ENCODE peak calls at places on chromosomes 3 and 15, in seven cellular contexts. S is H1, U is IMR-90, G is neuronal stem cell, K is H9, L is trophoblast cell, W is mesenchymal stem cell. X is an unnamed sample.

GRCh38 chr3:6516143-6516542 is 344.8 kb upstream of the GRM7 start:
- DNase-seq in S (no peak), G (no peak), W (no peak), K (no peak), L (no peak), U (no peak), X (peak; percentile 54)

GRCh38 chr15:58495836-58496501 is 64.2 kb downstream of the LIPC start:
- DNase-seq in S (no peak), W (no peak), G (no peak), K (no peak), U (peak; percentile 19), L (no peak), X (peak; percentile 16)

GRCh38 chr15:41961014-41961518 is 11.3 kb downstream of the EHD4 start:
- DNase-seq in U (no peak), L (no peak), K (no peak), G (no peak), W (no peak), S (no peak), X (no peak)

GRCh38 chr3:115211810-115212492 is 64.9 kb upstream of the ZBTB20 start:
- DNase-seq in L (no peak), S (no peak), G (no peak), U (no peak), W (no peak), K (no peak), X (no peak)

GRCh38 chr3:30952786-30953185 is 58.3 kb upstream of the GADL1 start:
- DNase-seq in G (no peak), K (no peak), W (no peak), S (no peak), U (no peak), L (peak; percentile 16), X (no peak)

GRCh38 chr3:125310623-125311076 is 64.5 kb downstream of the ZNF148 start:
- DNase-seq in G (no peak), L (peak; percentile 43), S (no peak), W (no peak), K (no peak), U (no peak), X (peak; percentile 2)

GRCh38 chr3:176512037-176512436 is 685.2 kb downstream of the TBL1XR1 start:
- DNase-seq in L (no peak), U (no peak), G (no peak), S (no peak), K (no peak), W (no peak), X (no peak)

GRCh38 chr3:56019490-56019889 is 448.8 kb downstream of the ERC2 start:
- DNase-seq in K (no peak), G (no peak), S (no peak), L (no peak), W (peak; percentile 12), U (no peak), X (no peak)

GRCh38 chr3:17686613-17687012 is 55.8 kb downstream of the TBC1D5 start:
- DNase-seq in G (no peak), U (no peak), S (no peak), L (peak; percentile 42), K (no peak), W (peak; percentile 41), X (peak; percentile 65)

GRCh38 chr3:17552351-17552750 is 190.1 kb downstream of the TBC1D5 start:
- DNase-seq in G (no peak), S (no peak), W (no peak), K (no peak), L (no peak), U (no peak), X (no peak)

GRCh38 chr15:33547876-33548275 is 237.1 kb downstream of the RYR3 start:
- DNase-seq in S (peak; percentile 77), G (peak; percentile 58), K (peak; percentile 84), L (peak; percentile 66), U (peak; percentile 55), W (peak; percentile 1), X (peak; percentile 89)

GRCh38 chr15:40769310-40770146 is at the start of gene C15orf62:
- DNase-seq in W (no peak), K (no peak), G (no peak), S (no peak), U (peak; percentile 31), L (no peak), X (no peak)

GRCh38 chr15:31853370-31853769 is 176.9 kb upstream of the CHRNA7 start:
- DNase-seq in W (no peak), S (no peak), K (no peak), U (no peak), G (no peak), L (no peak), X (no peak)

GRCh38 chr3:188241883-188242282 is 87.9 kb downstream of the LPP start:
- DNase-seq in K (no peak), L (no peak), G (no peak), U (no peak), S (no peak), W (no peak), X (no peak)

GRCh38 chr3:151109401-151109800 is 23.9 kb downstream of the MED12L start:
- DNase-seq in L (no peak), K (no peak), W (no peak), S (no peak), U (no peak), G (no peak), X (no peak)

GRCh38 chr3:42063886-42064285 is 27.3 kb upstream of the TRAK1 start:
- DNase-seq in L (peak; percentile 93), U (peak; percentile 79), S (no peak), G (no peak), W (peak; percentile 68), K (no peak), X (no peak)

GRCh38 chr3:99845999-99846398 is 28.3 kb downstream of the CMSS1 start:
- DNase-seq in W (no peak), G (no peak), S (no peak), L (no peak), K (no peak), U (no peak), X (peak; percentile 42)

GRCh38 chr3:16687206-16687605 is 82.0 kb upstream of the DAZL start:
- DNase-seq in G (no peak), U (no peak), L (no peak), W (no peak), S (no peak), K (no peak), X (no peak)

GRCh38 chr15:49145651-49146609 is 9.5 kb downstream of the COPS2 start:
- DNase-seq in W (peak; percentile 71), L (peak; percentile 86), G (peak; percentile 46), U (peak; percentile 73), S (no peak), K (no peak), X (peak; percentile 62)

GRCh38 chr15:91456251-91456718 is 356.2 kb downstream of the SV2B start:
- DNase-seq in W (no peak), K (no peak), L (peak; percentile 7), S (no peak), G (no peak), U (peak; percentile 87), X (peak; percentile 81)

GRCh38 chr3:118713502-118714207 is 321.0 kb downstream of the IGSF11 start:
- DNase-seq in U (no peak), K (no peak), L (no peak), G (no peak), S (no peak), W (no peak), X (no peak)

GRCh38 chr15:31398677-31399260 is 72.1 kb downstream of the KLF13 start:
- DNase-seq in S (no peak), G (no peak), U (no peak), L (no peak), W (no peak), K (peak; percentile 28), X (no peak)

GRCh38 chr15:31973197-31973596 is 57.1 kb upstream of the CHRNA7 start:
- DNase-seq in U (no peak), G (no peak), W (no peak), L (no peak), S (no peak), K (no peak), X (no peak)

GRCh38 chr3:123749716-123750115 is 134.4 kb downstream of the MYLK start:
- DNase-seq in L (peak; percentile 83), G (no peak), W (peak; percentile 93), S (peak; percentile 24), K (no peak), U (peak; percentile 95), X (no peak)
- H3K9ac ChIP-seq in L (no peak overlapping the region), G (no peak overlapping the region), W (peak overlapping the region; percentile 70), S (no peak overlapping the region), K (no peak overlapping the region), U (peak overlapping the region; percentile 65), X (no peak overlapping the region)

DNA sequence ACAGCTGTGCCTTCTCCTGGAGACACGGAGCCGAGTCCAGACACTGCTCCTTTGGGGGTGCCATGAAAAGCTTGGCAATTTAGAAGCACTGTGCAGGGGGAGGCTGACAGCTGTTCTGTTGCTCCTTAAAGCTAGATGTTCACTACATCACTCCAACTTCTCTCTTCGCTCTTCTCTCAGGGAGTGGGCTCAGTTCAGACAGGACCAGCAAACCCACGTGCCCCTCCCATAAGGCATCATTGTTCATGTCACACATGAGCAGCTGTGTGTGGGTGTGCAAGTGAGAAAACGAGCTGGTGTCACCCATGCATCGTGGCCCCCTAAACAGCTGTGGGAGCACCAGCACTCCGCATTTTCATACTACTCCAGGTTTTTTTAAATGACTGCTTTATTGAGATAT is 492.7 kb downstream of the GABRG3 start:
- DNase-seq in L (no peak), S (no peak), G (no peak), K (no peak), W (no peak), U (no peak), X (no peak)
- H2BK5ac ChIP-seq in L (no peak overlapping the region), S (no peak overlapping the region), G (no peak overlapping the region), K (no peak overlapping the region), W (no peak overlapping the region), U (no peak overlapping the region), X (no peak overlapping the region)

DNA sequence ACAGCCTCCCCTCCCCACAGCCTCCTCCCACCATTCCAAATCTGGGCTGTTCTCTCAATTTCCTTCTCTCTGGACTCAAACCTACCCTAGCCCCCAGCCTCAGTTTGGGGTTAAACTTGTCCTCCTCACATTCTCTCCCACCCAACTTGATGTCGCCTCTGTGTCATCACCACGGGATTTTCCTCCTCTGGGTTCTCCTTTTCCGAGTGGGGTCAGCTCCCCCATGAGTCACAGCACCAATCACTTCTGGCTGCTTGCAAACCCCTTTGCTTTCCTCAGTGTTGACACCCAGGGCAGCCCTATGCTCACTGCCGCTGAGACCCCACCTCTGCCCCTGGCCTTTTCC is 453 bp downstream of the CCR5AS start:
- DNase-seq in S (no peak), L (peak; percentile 48), W (peak; percentile 61), U (peak; percentile 44), K (no peak), G (no peak), X (no peak)
- H3K9ac ChIP-seq in S (no peak overlapping the region), L (no peak overlapping the region), W (peak overlapping the region; percentile 15), U (no peak overlapping the region), K (no peak overlapping the region), G (no peak overlapping the region), X (no peak overlapping the region)

DNA sequence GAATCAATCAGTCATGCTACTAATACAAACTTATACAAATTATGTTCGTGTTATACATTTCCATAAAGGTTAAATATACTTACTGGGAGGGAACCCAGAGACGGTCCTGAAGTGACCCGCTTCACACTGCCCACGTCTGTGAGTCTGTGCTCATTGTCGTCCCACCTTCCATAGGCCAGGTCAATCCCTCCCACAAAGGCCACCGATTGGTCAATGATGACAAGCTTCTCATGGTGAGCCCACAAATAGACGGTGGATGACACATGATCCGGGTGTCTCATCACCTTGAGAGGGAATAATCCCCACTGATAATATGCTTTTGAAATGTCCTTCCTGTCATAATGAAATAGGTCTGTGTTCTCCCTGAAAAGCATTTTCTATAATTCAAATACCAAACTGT is 121.7 kb downstream of the PLD1 start:
- DNase-seq in U (no peak), W (no peak), L (no peak), S (no peak), K (no peak), G (no peak), X (no peak)
- H2BK5ac ChIP-seq in U (no peak overlapping the region), W (no peak overlapping the region), L (no peak overlapping the region), S (no peak overlapping the region), K (no peak overlapping the region), G (no peak overlapping the region), X (no peak overlapping the region)